ENCODE peak calls at places on chromosomes 2 and 18, in ten cellular contexts. N is HepG2, O is NB4, J is fibroblast of mammary gland, L is ascending aorta, T is AG10803, D is stomach, Z is fibroblast of lung, C is adrenal gland, F is suprapubic skin. U is an unnamed sample.
A peak's percentile ranks its signal among the peaks of the same experiment; 100 is the strongest.

GRCh38 chr2:148201075-148202004 is 180.4 kb downstream of the MBD5 start:
- DNase-seq in F (no peak), N (peak; percentile 87), D (peak; percentile 42), C (peak; percentile 11), Z (peak; percentile 36), J (peak; percentile 50), T (peak; percentile 31), L (no peak), O (peak; percentile 46), U (no peak)

GRCh38 chr2:239316562-239317465 is 84.0 kb downstream of the HDAC4 start:
- DNase-seq in L (no peak), C (peak; percentile 77), N (no peak), D (peak; percentile 63), O (no peak), J (peak; percentile 71), T (peak; percentile 76), F (peak; percentile 89), Z (peak; percentile 71), U (no peak)

GRCh38 chr2:162073776-162074578 is at the start of gene DPP4:
- DNase-seq in N (peak; percentile 65), F (peak; percentile 75), O (peak; percentile 16), T (peak; percentile 18), L (no peak), Z (no peak), D (peak; percentile 68), C (peak; percentile 37), J (peak; percentile 20), U (no peak)

GRCh38 chr18:49030692-49031443 is 80.1 kb upstream of the SMAD7 start:
- DNase-seq in N (no peak), F (no peak), D (peak; percentile 10), O (no peak), T (peak; percentile 78), J (peak; percentile 62), C (no peak), Z (peak; percentile 18), L (no peak), U (no peak)

GRCh38 chr2:119644186-119644585 is 34.8 kb upstream of the TMEM177 start:
- DNase-seq in O (no peak), L (no peak), C (no peak), F (no peak), Z (peak; percentile 28), D (no peak), T (no peak), N (no peak), J (no peak), U (no peak)

GRCh38 chr18:75607701-75608100 is 180.2 kb upstream of the SMIM21 start:
- DNase-seq in O (no peak), D (no peak), T (peak; percentile 81), F (no peak), N (no peak), C (no peak), Z (peak; percentile 1), J (no peak), L (no peak), U (no peak)

GRCh38 chr18:9643549-9643948 is 29.2 kb upstream of the PPP4R1 start:
- DNase-seq in F (no peak), D (no peak), T (peak; percentile 99), J (peak; percentile 96), L (no peak), C (no peak), N (peak; percentile 75), Z (peak; percentile 97), O (no peak), U (peak; percentile 93)

GRCh38 chr18:44812426-44812825 is 131.7 kb downstream of the SETBP1 start:
- DNase-seq in O (no peak), F (no peak), T (no peak), Z (no peak), N (no peak), C (no peak), L (no peak), J (no peak), D (no peak), U (no peak)

GRCh38 chr2:188511346-188511745 is 219.7 kb downstream of the GULP1 start:
- DNase-seq in Z (no peak), N (no peak), T (no peak), J (no peak), F (no peak), C (no peak), D (no peak), L (no peak), O (no peak), U (no peak)

DNA sequence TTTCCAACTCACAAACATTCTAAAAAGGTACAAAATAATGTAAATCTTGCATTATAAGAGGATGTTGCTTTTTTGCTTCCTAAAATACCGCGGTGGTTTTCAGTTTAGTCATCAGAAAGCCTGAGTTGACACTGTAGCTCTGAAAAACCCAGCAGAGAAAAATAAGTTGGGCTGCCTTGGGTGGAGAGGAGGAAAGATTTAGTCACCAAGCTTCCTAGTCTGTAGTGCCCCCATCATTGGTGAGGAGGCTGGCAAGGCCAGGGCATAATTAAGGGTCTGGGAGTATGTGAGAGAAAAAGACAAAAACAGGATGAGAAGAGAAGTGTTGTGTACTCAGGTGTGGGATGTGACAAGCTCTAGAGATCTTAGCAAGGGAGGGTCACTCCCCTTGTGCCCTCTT is 5.7 kb downstream of the PTPRM start:
- DNase-seq in L (no peak), O (no peak), C (no peak), T (peak; percentile 27), F (no peak), N (no peak), D (no peak), Z (no peak), J (no peak), U (no peak)
- H3K4me3 ChIP-seq in L (peak overlapping the region; percentile 37), O (no peak overlapping the region), C (no peak overlapping the region), T (peak overlapping the region; percentile 18), F (no peak overlapping the region), N (no peak overlapping the region), D (no peak overlapping the region), Z (no peak overlapping the region), J (no peak overlapping the region), U (no peak overlapping the region)

GRCh38 chr18:13681701-13682100 is 44.7 kb downstream of the FAM210A start:
- DNase-seq in J (no peak), D (no peak), T (no peak), F (no peak), O (no peak), N (no peak), Z (no peak), C (no peak), L (no peak), U (no peak)

GRCh38 chr18:13676499-13676898 is 49.9 kb downstream of the FAM210A start:
- DNase-seq in D (no peak), N (no peak), O (no peak), F (no peak), J (no peak), T (no peak), L (no peak), C (no peak), Z (no peak), U (no peak)

GRCh38 chr18:13684546-13684945 is 41.8 kb downstream of the FAM210A start:
- DNase-seq in J (no peak), L (no peak), T (no peak), O (no peak), N (no peak), C (no peak), Z (no peak), F (no peak), D (no peak), U (no peak)

DNA sequence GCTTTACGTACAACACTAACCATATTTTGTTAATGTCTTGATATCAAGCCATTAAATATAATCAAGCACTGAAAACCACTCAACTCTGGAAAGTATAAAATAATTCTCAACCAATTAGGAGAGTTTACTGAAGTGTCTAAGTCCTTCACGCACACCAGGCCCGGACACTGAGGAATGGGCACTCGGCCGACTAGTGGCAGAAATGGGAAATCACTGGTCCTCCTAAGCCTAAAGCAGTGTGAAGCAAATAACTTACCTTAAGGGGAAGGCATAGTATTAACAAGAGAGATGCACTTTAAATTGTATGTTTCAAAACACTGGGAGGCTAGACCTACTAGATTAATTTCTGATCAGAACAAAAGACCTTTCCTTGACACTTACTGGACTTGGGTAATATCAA is 45.7 kb downstream of the FAM210A start:
- DNase-seq in J (peak; percentile 14), O (no peak), F (no peak), C (no peak), Z (no peak), D (no peak), N (peak; percentile 29), T (no peak), L (no peak), U (no peak)
- TF ChIP-seq CTCF in J (peak; percentile 41), O (peak; percentile 2), F (peak; percentile 18), C (no peak), Z (peak; percentile 43), D (no peak), N (peak; percentile 55), T (peak; percentile 16), L (peak; percentile 24), U (peak; percentile 39)

DNA sequence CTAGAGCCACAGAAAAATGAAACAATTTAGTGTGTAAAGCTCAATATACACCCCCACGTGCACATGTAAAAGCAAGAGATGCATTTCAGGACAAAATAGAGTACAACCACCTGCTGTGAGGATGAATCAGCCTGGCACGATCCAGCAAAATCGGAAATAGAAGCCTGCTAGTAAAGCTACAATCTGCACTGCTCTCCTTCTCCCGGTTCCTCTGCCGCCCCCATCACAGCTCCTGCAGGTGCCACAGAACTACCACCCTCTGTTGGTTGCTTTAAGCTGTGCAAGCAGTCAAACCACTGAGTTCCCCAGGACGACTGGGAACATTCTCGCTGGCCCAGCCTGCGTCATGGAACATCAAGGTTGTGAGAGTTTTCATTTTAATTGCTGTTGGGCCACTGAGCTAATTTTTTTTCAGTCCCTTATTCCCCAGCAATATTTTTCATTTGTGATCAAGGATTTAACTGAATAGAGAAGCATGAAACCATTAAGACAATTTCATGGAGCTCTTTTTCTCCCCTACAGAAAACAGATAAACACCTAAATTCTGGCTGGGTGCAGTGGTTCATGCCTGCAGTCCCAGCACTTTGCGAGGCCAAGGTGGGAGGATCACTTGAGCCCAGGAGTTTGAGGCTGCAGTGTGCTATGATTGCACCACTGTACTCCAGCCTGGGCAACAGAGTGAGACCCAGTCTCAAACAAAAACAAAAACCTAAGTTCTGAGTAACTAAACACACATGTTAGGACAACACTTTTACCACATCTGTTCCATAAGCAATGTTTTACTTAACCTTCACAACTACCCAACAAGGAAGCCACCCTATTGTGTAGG is 47.6 kb upstream of the MAPRE3 start:
- DNase-seq in T (peak; percentile 11), Z (peak; percentile 15), O (peak; percentile 86), N (peak; percentile 69), D (peak; percentile 40), F (no peak), J (peak; percentile 38), L (no peak), C (peak; percentile 76), U (no peak)
- H3K4me3 ChIP-seq in T (no peak overlapping the region), Z (no peak overlapping the region), O (no peak overlapping the region), N (no peak overlapping the region), D (no peak overlapping the region), F (no peak overlapping the region), J (no peak overlapping the region), L (no peak overlapping the region), C (no peak overlapping the region), U (no peak overlapping the region)

DNA sequence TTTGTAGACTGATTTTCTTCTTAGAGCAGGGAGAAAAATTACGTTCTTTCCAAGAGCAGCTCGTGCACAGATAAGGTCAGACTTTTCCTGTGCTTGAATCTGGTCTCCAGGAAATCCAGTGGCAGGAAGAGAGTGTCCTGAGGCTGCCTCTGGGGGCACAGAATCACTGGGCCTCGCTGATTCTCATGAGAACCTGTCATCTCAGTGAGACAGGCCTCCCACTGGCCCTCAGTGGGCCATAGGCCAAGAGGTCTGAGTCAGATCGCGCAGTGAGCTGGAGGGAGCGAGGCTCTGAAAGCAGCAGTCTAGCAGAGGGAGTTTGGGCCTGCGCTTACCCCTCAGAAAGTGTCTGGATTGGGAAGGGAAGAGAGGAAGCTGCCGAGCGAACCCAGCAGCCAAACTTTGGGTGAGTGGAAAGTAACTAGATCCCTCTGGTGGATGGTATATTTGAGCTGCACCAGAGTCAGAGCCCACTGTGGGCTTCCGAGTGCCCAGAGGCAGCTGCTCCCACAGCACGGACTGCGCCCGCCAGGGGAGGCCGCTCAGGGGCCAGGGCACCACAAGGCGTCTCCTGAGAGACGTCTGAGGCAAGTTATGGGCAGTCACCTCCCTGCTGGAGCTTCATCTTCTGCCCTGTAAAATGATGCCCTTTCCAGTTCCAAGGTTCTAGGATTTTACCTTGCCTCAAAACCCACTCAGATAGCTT is 8.2 kb downstream of the GDF7 start:
- DNase-seq in J (peak; percentile 85), F (no peak), Z (peak; percentile 81), D (no peak), O (no peak), N (peak; percentile 44), L (peak; percentile 43), C (peak; percentile 81), T (peak; percentile 67), U (peak; percentile 36)
- TF ChIP-seq CTCF in J (no peak), F (no peak), Z (peak; percentile 4), D (no peak), O (no peak), N (no peak), L (no peak), C (no peak), T (peak; percentile 3), U (no peak)

U was measured in retinal pigment epithelial cell.